ENCODE peak calls at places on chromosomes 1 and 21, in six cellular contexts. C is activated T-cell treated with anti-CD3 and anti-CD28 coated beads for 48 hours; Z is midbrain; P is kidney tubule cell; Q is effector CD4-positive, alpha-beta T cell; J is KG1. E is an unnamed sample.

GRCh38 chr1:167093863-167094516 is at the start of gene STYXL2:
- DNase-seq in C (no peak), Z (no peak), P (no peak), Q (no peak), J (no peak), E (no peak)

GRCh38 chr21:42474043-42474831 is 21.8 kb downstream of the RSPH1 start:
- DNase-seq in C (no peak), Z (no peak), P (peak), Q (no peak), J (no peak), E (peak)

GRCh38 chr1:25922064-25922632 is 15.9 kb upstream of the STMN1 start:
- DNase-seq in C (no peak), Z (no peak), P (no peak), Q (no peak), J (no peak), E (no peak)

GRCh38 chr1:53278294-53278693 is 40.0 kb upstream of the MAGOH start:
- DNase-seq in C (peak), Z (peak), P (peak), Q (peak), J (no peak), E (peak)

GRCh38 chr1:39969531-39970270 is 14.8 kb downstream of the MFSD2A start:
- DNase-seq in C (no peak), Z (no peak), P (no peak), Q (no peak), J (no peak), E (no peak)

GRCh38 chr1:239955431-239955830 is 136.3 kb upstream of the FMN2 start:
- DNase-seq in C (no peak), Z (no peak), P (no peak), Q (no peak), J (no peak), E (no peak)

GRCh38 chr21:37032293-37032692 is 25.8 kb downstream of the RIPPLY3 start:
- DNase-seq in C (no peak), Z (no peak), P (no peak), Q (no peak), J (no peak), E (no peak)

GRCh38 chr1:144551107-144551542 is 41.6 kb upstream of the PPIAL4F start:
- DNase-seq in C (peak), Z (no peak), P (no peak), Q (no peak), J (no peak), E (no peak)

GRCh38 chr1:53391982-53392381 is 64.1 kb upstream of the LRP8 start:
- DNase-seq in C (no peak), Z (no peak), P (peak), Q (no peak), J (no peak), E (no peak)

GRCh38 chr1:43267291-43267805 is 2.4 kb upstream of the TMEM125 start:
- DNase-seq in C (no peak), Z (no peak), P (peak), Q (no peak), J (no peak), E (peak)

GRCh38 chr1:3226664-3227371 is 157.8 kb downstream of the PRDM16 start:
- DNase-seq in C (no peak), Z (no peak), P (no peak), Q (no peak), J (no peak), E (no peak)

GRCh38 chr1:183907106-183907505 is 102.2 kb downstream of the RGL1 start:
- DNase-seq in C (no peak), Z (no peak), P (no peak), Q (no peak), J (no peak), E (no peak)